ENCODE peak calls at places on chromosomes 5 and 9, in four cellular contexts. One of them, this sample, is unnamed.

GRCh38 chr9:297104-297794 is 82.6 kb downstream of the DOCK8 start:
- DNase-seq in cardiac fibroblast: no peak
- DNase-seq in right cardiac atrium: peak
- DNase-seq in astrocyte of the hippocampus: peak
- DNase-seq in this sample: no peak

GRCh38 chr5:146340260-146341081 is 1.8 kb downstream of the POU4F3 start:
- DNase-seq in cardiac fibroblast: peak
- DNase-seq in right cardiac atrium: peak
- DNase-seq in astrocyte of the hippocampus: peak
- DNase-seq in this sample: peak

GRCh38 chr9:132748450-132748849 is 78.2 kb downstream of the GTF3C4 start:
- DNase-seq in cardiac fibroblast: no peak
- DNase-seq in right cardiac atrium: no peak
- DNase-seq in astrocyte of the hippocampus: peak
- DNase-seq in this sample: no peak

GRCh38 chr9:89097219-89097618 is 81.4 kb downstream of the SHC3 start:
- DNase-seq in cardiac fibroblast: no peak
- DNase-seq in right cardiac atrium: no peak
- DNase-seq in astrocyte of the hippocampus: no peak
- DNase-seq in this sample: no peak

GRCh38 chr5:132263548-132264261 is 6.2 kb downstream of the PDLIM4 start:
- DNase-seq in cardiac fibroblast: peak
- DNase-seq in right cardiac atrium: no peak
- DNase-seq in astrocyte of the hippocampus: peak
- DNase-seq in this sample: peak

GRCh38 chr9:92963831-92964606 is 16.7 kb downstream of the FGD3 start:
- DNase-seq in cardiac fibroblast: no peak
- DNase-seq in right cardiac atrium: no peak
- DNase-seq in astrocyte of the hippocampus: no peak
- DNase-seq in this sample: no peak

GRCh38 chr5:52799358-52799982 is 11.8 kb downstream of the ITGA1 start:
- DNase-seq in cardiac fibroblast: peak
- DNase-seq in right cardiac atrium: peak
- DNase-seq in astrocyte of the hippocampus: peak
- DNase-seq in this sample: peak

GRCh38 chr5:39473156-39473779 is 48.5 kb upstream of the DAB2 start:
- DNase-seq in cardiac fibroblast: peak
- DNase-seq in right cardiac atrium: no peak
- DNase-seq in astrocyte of the hippocampus: peak
- DNase-seq in this sample: no peak

GRCh38 chr5:124365491-124365890 is 380.9 kb downstream of the ZNF608 start:
- DNase-seq in cardiac fibroblast: no peak
- DNase-seq in right cardiac atrium: no peak
- DNase-seq in astrocyte of the hippocampus: no peak
- DNase-seq in this sample: no peak

GRCh38 chr5:72392326-72392733 is 72.2 kb downstream of the PTCD2 start:
- DNase-seq in cardiac fibroblast: peak
- DNase-seq in right cardiac atrium: no peak
- DNase-seq in astrocyte of the hippocampus: peak
- DNase-seq in this sample: no peak

GRCh38 chr5:169302491-169303118 is 1.7 kb upstream of the SLIT3 start:
- DNase-seq in cardiac fibroblast: peak
- DNase-seq in right cardiac atrium: peak
- DNase-seq in astrocyte of the hippocampus: peak
- DNase-seq in this sample: peak

GRCh38 chr5:178331491-178331981 is 98.9 kb upstream of the PHYKPL start:
- DNase-seq in cardiac fibroblast: peak
- DNase-seq in right cardiac atrium: peak
- DNase-seq in astrocyte of the hippocampus: peak
- DNase-seq in this sample: peak

GRCh38 chr5:138770977-138771376 is 17.8 kb downstream of the CTNNA1 start:
- DNase-seq in cardiac fibroblast: no peak
- DNase-seq in right cardiac atrium: no peak
- DNase-seq in astrocyte of the hippocampus: no peak
- DNase-seq in this sample: no peak

GRCh38 chr9:32581512-32582143 is 8.7 kb upstream of the NDUFB6 start:
- DNase-seq in cardiac fibroblast: peak
- DNase-seq in right cardiac atrium: no peak
- DNase-seq in astrocyte of the hippocampus: peak
- DNase-seq in this sample: peak

GRCh38 chr5:56638061-56638621 is 177.2 kb upstream of the MAP3K1 start:
- DNase-seq in cardiac fibroblast: no peak
- DNase-seq in right cardiac atrium: no peak
- DNase-seq in astrocyte of the hippocampus: peak
- DNase-seq in this sample: no peak

GRCh38 chr5:76733049-76733417 is 17.1 kb downstream of the F2R start:
- DNase-seq in cardiac fibroblast: no peak
- DNase-seq in right cardiac atrium: no peak
- DNase-seq in astrocyte of the hippocampus: no peak
- DNase-seq in this sample: no peak